ENCODE peak calls at places on chromosome 20, in ten cellular contexts. V is activated gamma-delta T cell treated with anti-CD3 and anti-CD28 coated beads, Interleukin-2, amount 50 U/mL, for 16 hours; W is AG08396; X is HTR-8/SVneo; A is brain microvascular endothelial cell; K is iPS-NIHi11; Y is cerebellar cortex; J is caudate nucleus; P is GM23338; U is effector CD4-positive, alpha-beta T cell. E is an unnamed sample.

GRCh38 chr20:49669601-49670189 is 44.0 kb downstream of the B4GALT5 start:
- DNase-seq in V (no peak), X (no peak), K (no peak), U (no peak), J (no peak), P (no peak), Y (no peak), A (no peak), W (no peak), E (no peak)

GRCh38 chr20:22430154-22430745 is 154.1 kb downstream of the FOXA2 start:
- DNase-seq in W (no peak), Y (no peak), U (no peak), P (peak), A (no peak), V (no peak), X (no peak), J (no peak), K (peak), E (no peak)

GRCh38 chr20:38730167-38730988 is 6.1 kb downstream of the SLC32A1 start:
- DNase-seq in A (no peak), V (no peak), Y (no peak), X (no peak), P (peak), K (no peak), U (no peak), W (no peak), J (peak), E (no peak)

GRCh38 chr20:18585134-18585533 is 2.7 kb upstream of the DTD1 start:
- DNase-seq in J (no peak), U (no peak), K (peak), X (no peak), W (no peak), P (peak), Y (no peak), V (no peak), A (peak), E (no peak)

GRCh38 chr20:23294671-23295070 is 55.9 kb upstream of the NXT1 start:
- DNase-seq in X (no peak), P (no peak), V (no peak), W (no peak), K (no peak), A (no peak), Y (no peak), J (no peak), U (no peak), E (no peak)

GRCh38 chr20:46213946-46214830 is 94.1 kb downstream of the CDH22 start:
- DNase-seq in A (no peak), V (no peak), J (no peak), P (no peak), X (no peak), U (no peak), K (no peak), W (no peak), Y (no peak), E (no peak)

GRCh38 chr20:59024111-59024530 is 4.9 kb downstream of the TUBB1 start:
- DNase-seq in V (no peak), K (no peak), Y (no peak), U (no peak), P (no peak), X (no peak), J (no peak), W (no peak), A (no peak), E (no peak)

GRCh38 chr20:117518-117917 is 24.9 kb upstream of the DEFB126 start:
- DNase-seq in U (no peak), K (no peak), P (no peak), W (no peak), V (no peak), A (no peak), Y (no peak), J (no peak), X (no peak), E (no peak)

GRCh38 chr20:47789081-47789998 is 4.1 kb upstream of the SULF2 start:
- DNase-seq in J (no peak), U (no peak), Y (no peak), K (no peak), V (no peak), P (no peak), X (no peak), A (no peak), W (no peak), E (no peak)

GRCh38 chr20:62820962-62821725 is 4.3 kb downstream of the COL9A3 start:
- DNase-seq in Y (no peak), U (no peak), P (no peak), A (no peak), W (no peak), J (no peak), K (no peak), X (no peak), V (no peak), E (no peak)

GRCh38 chr20:52340036-52340634 is 148.6 kb upstream of the ZFP64 start:
- DNase-seq in X (peak), W (no peak), V (no peak), J (no peak), P (peak), Y (peak), U (no peak), A (no peak), K (peak), E (peak)

GRCh38 chr20:48933017-48933766 is 11.7 kb downstream of the ARFGEF2 start:
- DNase-seq in U (no peak), P (no peak), Y (no peak), J (no peak), K (no peak), V (no peak), W (no peak), A (no peak), X (no peak), E (no peak)

GRCh38 chr20:35791097-35791496 is 19.3 kb downstream of the PHF20 start:
- DNase-seq in W (no peak), X (no peak), Y (no peak), K (no peak), J (no peak), P (no peak), V (no peak), U (no peak), A (no peak), E (no peak)

GRCh38 chr20:24672886-24673677 is 203.7 kb downstream of the SYNDIG1 start:
- DNase-seq in W (peak), U (no peak), J (no peak), V (no peak), A (peak), Y (no peak), P (no peak), K (no peak), X (peak), E (no peak)

GRCh38 chr20:20411382-20411781 is 43.5 kb downstream of the INSM1 start:
- DNase-seq in V (no peak), A (no peak), P (no peak), W (no peak), Y (peak), K (no peak), J (no peak), U (no peak), X (no peak), E (no peak)

GRCh38 chr20:57287007-57287810 is 20.8 kb upstream of the BMP7 start:
- DNase-seq in K (no peak), A (no peak), X (no peak), Y (peak), U (no peak), P (no peak), V (no peak), J (no peak), W (no peak), E (no peak)

GRCh38 chr20:6576721-6577120 is 190.8 kb upstream of the BMP2 start:
- DNase-seq in V (no peak), P (no peak), J (no peak), A (peak), Y (no peak), U (no peak), W (no peak), K (no peak), X (no peak), E (no peak)

GRCh38 chr20:50029697-50030428 is 47.1 kb downstream of the SNAI1 start:
- DNase-seq in W (peak), U (no peak), P (no peak), Y (no peak), K (no peak), X (peak), A (peak), J (no peak), V (no peak), E (no peak)

GRCh38 chr20:63542696-63543095 is 4.9 kb downstream of the SRMS start:
- DNase-seq in W (no peak), P (no peak), J (no peak), A (no peak), Y (no peak), X (no peak), K (no peak), V (no peak), U (no peak), E (no peak)

GRCh38 chr20:39829255-39829654 is 859.8 kb downstream of the MAFB start:
- DNase-seq in X (no peak), Y (no peak), W (peak), P (peak), V (no peak), U (no peak), K (peak), J (no peak), A (no peak), E (no peak)

GRCh38 chr20:62879275-62880146 is 17.9 kb upstream of the TCFL5 start:
- DNase-seq in A (no peak), J (no peak), K (peak), P (peak), V (no peak), Y (no peak), W (no peak), X (no peak), U (no peak), E (no peak)

GRCh38 chr20:49790077-49790798 is 22.4 kb upstream of the SLC9A8 start:
- DNase-seq in K (no peak), Y (no peak), J (no peak), W (no peak), P (peak), X (no peak), U (no peak), A (peak), V (no peak), E (no peak)

GRCh38 chr20:56551571-56551970 is 18.5 kb downstream of the FAM209B start:
- DNase-seq in A (no peak), W (no peak), K (no peak), V (no peak), J (no peak), P (no peak), Y (no peak), U (no peak), X (no peak), E (no peak)

GRCh38 chr20:53159144-53159543 is 187.0 kb downstream of the TSHZ2 start:
- DNase-seq in Y (no peak), K (no peak), W (no peak), V (no peak), P (no peak), U (no peak), X (no peak), A (no peak), J (no peak), E (no peak)

GRCh38 chr20:3492669-3493068 is 21.9 kb downstream of the ATRN start:
- DNase-seq in K (no peak), X (no peak), V (no peak), A (no peak), J (no peak), Y (no peak), W (no peak), U (no peak), P (no peak), E (no peak)

GRCh38 chr20:50277460-50278376 is 87.1 kb downstream of the CEBPB start:
- DNase-seq in V (no peak), J (no peak), A (no peak), X (no peak), K (no peak), Y (no peak), U (no peak), P (no peak), W (no peak), E (no peak)

GRCh38 chr20:40956503-40956902 is 72.1 kb upstream of the TOP1 start:
- DNase-seq in K (no peak), A (no peak), X (no peak), V (no peak), Y (no peak), P (no peak), J (no peak), U (no peak), W (no peak), E (no peak)

E was measured in NCI-H446 treated with DMSO at 0.1 percent for 48 hours.